ENCODE peak calls at places on chromosomes 7 and 10, in seven cellular contexts. Z is hepatocyte, N is GM23248, P is HCT116, R is mammary epithelial cell, Q is fibroblast of lung, O is astrocyte. F is an unnamed sample.

GRCh38 chr10:13993169-13993568 is 337.6 kb downstream of the FRMD4A start:
- DNase-seq in Z (peak; percentile 28), N (peak; percentile 71), P (no peak), R (peak; percentile 72), Q (peak; percentile 88), O (peak; percentile 85), F (no peak)

GRCh38 chr10:101305241-101306230 is 48.4 kb upstream of the BTRC start:
- DNase-seq in Z (peak; percentile 36), N (no peak), P (no peak), R (no peak), Q (no peak), O (no peak), F (no peak)

GRCh38 chr7:95246935-95247370 is 77.4 kb downstream of the PON1 start:
- DNase-seq in Z (peak; percentile 86), N (peak; percentile 81), P (peak; percentile 54), R (peak; percentile 48), Q (peak; percentile 86), O (peak; percentile 62), F (peak; percentile 47)

GRCh38 chr10:99172130-99172738 is 63.4 kb downstream of the HPSE2 start:
- DNase-seq in Z (peak; percentile 80), N (peak; percentile 85), P (peak; percentile 51), R (peak; percentile 29), Q (peak; percentile 78), O (no peak), F (peak; percentile 0)

GRCh38 chr7:130473877-130474276 is 18.0 kb upstream of the MEST start:
- DNase-seq in Z (no peak), N (no peak), P (no peak), R (no peak), Q (no peak), O (no peak), F (no peak)

GRCh38 chr10:78459639-78460037 is 426.0 kb downstream of the RPS24 start:
- DNase-seq in Z (no peak), N (no peak), P (no peak), R (no peak), Q (no peak), O (no peak), F (no peak)

GRCh38 chr7:105268056-105268455 is 120.7 kb downstream of the SRPK2 start:
- DNase-seq in Z (peak; percentile 21), N (peak; percentile 89), P (no peak), R (peak; percentile 84), Q (peak; percentile 63), O (peak; percentile 83), F (peak; percentile 83)

GRCh38 chr10:129759214-129760002 is 204.7 kb downstream of the EBF3 start:
- DNase-seq in Z (no peak), N (no peak), P (no peak), R (no peak), Q (no peak), O (no peak), F (no peak)

GRCh38 chr7:19117870-19118608 is 603 bp upstream of the TWIST1 start:
- DNase-seq in Z (no peak), N (peak; percentile 85), P (no peak), R (no peak), Q (no peak), O (no peak), F (peak; percentile 26)

GRCh38 chr10:4701016-4701415 is 125.0 kb upstream of the AKR1E2 start:
- DNase-seq in Z (no peak), N (no peak), P (no peak), R (no peak), Q (no peak), O (no peak), F (no peak)

GRCh38 chr7:4006687-4007086 is 675.4 kb upstream of the FOXK1 start:
- DNase-seq in Z (peak; percentile 82), N (no peak), P (no peak), R (peak; percentile 83), Q (no peak), O (no peak), F (no peak)

GRCh38 chr7:139505563-139505962 is 17.9 kb upstream of the CLEC2L start:
- DNase-seq in Z (no peak), N (peak; percentile 37), P (peak; percentile 15), R (no peak), Q (no peak), O (no peak), F (no peak)

GRCh38 chr7:111082351-111082750 is 8.6 kb upstream of the LRRN3 start:
- DNase-seq in Z (no peak), N (peak; percentile 71), P (no peak), R (no peak), Q (no peak), O (peak; percentile 84), F (no peak)

GRCh38 chr10:46520381-46520780 is 36.1 kb downstream of the GPRIN2 start:
- DNase-seq in Z (no peak), N (no peak), P (no peak), R (no peak), Q (no peak), O (no peak), F (no peak)

GRCh38 chr7:76074972-76075370 is 27.1 kb downstream of the MDH2 start:
- DNase-seq in Z (no peak), N (peak; percentile 50), P (no peak), R (no peak), Q (no peak), O (peak; percentile 8), F (no peak)

GRCh38 chr10:27542812-27543211 is 38.7 kb downstream of the RAB18 start:
- DNase-seq in Z (peak; percentile 22), N (peak; percentile 75), P (no peak), R (peak; percentile 6), Q (peak; percentile 60), O (peak; percentile 11), F (no peak)

GRCh38 chr7:93751421-93751820 is 139.1 kb downstream of the TFPI2 start:
- DNase-seq in Z (no peak), N (no peak), P (no peak), R (no peak), Q (no peak), O (no peak), F (no peak)

GRCh38 chr7:48837266-48837665 is 87.1 kb upstream of the CDC14C start:
- DNase-seq in Z (no peak), N (no peak), P (no peak), R (no peak), Q (no peak), O (no peak), F (no peak)

GRCh38 chr10:69577268-69578232 is 4.3 kb upstream of the NEUROG3 start:
- DNase-seq in Z (no peak), N (no peak), P (no peak), R (peak; percentile 42), Q (no peak), O (no peak), F (peak; percentile 26)

GRCh38 chr7:139340037-139340807 is 915 bp upstream of the FMC1 start:
- DNase-seq in Z (peak; percentile 99), N (peak; percentile 99), P (peak; percentile 98), R (peak; percentile 99), Q (peak; percentile 100), O (peak; percentile 98), F (peak; percentile 99)

GRCh38 chr7:108094933-108095710 is 35.0 kb downstream of the LAMB4 start:
- DNase-seq in Z (peak; percentile 79), N (peak; percentile 95), P (no peak), R (peak; percentile 93), Q (peak; percentile 97), O (peak; percentile 96), F (peak; percentile 46)

GRCh38 chr10:89147256-89147655 is 59.9 kb downstream of the CH25H start:
- DNase-seq in Z (no peak), N (peak; percentile 97), P (no peak), R (peak; percentile 92), Q (peak; percentile 70), O (peak; percentile 92), F (no peak)

GRCh38 chr10:72085166-72085565 is 3.2 kb downstream of the SPOCK2 start:
- DNase-seq in Z (no peak), N (no peak), P (no peak), R (no peak), Q (no peak), O (no peak), F (no peak)

GRCh38 chr7:47497367-47498096 is 84.4 kb downstream of the TNS3 start:
- DNase-seq in Z (no peak), N (peak; percentile 33), P (no peak), R (no peak), Q (peak; percentile 35), O (no peak), F (no peak)

DNA sequence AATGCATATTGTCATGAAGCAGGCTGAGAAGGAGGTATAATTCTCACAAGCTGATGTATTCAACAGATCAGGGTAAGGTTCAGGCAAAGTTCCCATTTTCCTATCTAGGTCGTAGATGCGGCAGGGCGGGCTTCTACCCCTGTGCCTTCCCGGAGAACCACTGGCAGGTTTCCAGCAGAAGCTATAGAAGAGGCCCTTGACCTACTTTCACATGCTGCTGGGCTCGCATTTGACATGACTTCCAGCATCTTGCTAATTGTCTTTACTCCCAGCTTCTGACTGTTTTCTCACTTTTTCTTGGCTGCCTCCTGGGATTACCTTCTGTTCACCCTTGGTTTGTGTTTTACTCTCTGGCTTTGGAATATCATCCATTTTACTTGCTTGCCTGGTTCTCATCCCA is 32.6 kb upstream of the ORC5 start:
- DNase-seq in Z (no peak), N (no peak), P (no peak), R (no peak), Q (no peak), O (no peak), F (no peak)
- H3K4me2 ChIP-seq in Z (no peak overlapping the region), N (no peak overlapping the region), P (no peak overlapping the region), R (no peak overlapping the region), Q (no peak overlapping the region), O (no peak overlapping the region), F (no peak overlapping the region)

GRCh38 chr7:155455132-155455693 is 2.7 kb upstream of the EN2 start:
- DNase-seq in Z (no peak), N (no peak), P (no peak), R (no peak), Q (no peak), O (no peak), F (no peak)
- TF ChIP-seq EZH2 in Z (no peak), N (no peak), P (no peak), R (no peak), Q (no peak), O (no peak), F (no peak)

GRCh38 chr7:116985575-116985974 is 32.3 kb downstream of the ST7 start:
- DNase-seq in Z (no peak), N (no peak), P (no peak), R (no peak), Q (no peak), O (no peak), F (no peak)
- H3K4me2 ChIP-seq in Z (no peak overlapping the region), N (no peak overlapping the region), P (no peak overlapping the region), R (no peak overlapping the region), Q (no peak overlapping the region), O (no peak overlapping the region), F (no peak overlapping the region)

GRCh38 chr7:97006146-97006950 is 995 bp downstream of the DLX6 start:
- DNase-seq in Z (peak; percentile 59), N (peak; percentile 53), P (no peak), R (peak; percentile 55), Q (peak; percentile 16), O (peak; percentile 1), F (no peak)
- TF ChIP-seq EZH2 in Z (no peak), N (no peak), P (no peak), R (no peak), Q (peak; percentile 79), O (no peak), F (no peak)

DNA sequence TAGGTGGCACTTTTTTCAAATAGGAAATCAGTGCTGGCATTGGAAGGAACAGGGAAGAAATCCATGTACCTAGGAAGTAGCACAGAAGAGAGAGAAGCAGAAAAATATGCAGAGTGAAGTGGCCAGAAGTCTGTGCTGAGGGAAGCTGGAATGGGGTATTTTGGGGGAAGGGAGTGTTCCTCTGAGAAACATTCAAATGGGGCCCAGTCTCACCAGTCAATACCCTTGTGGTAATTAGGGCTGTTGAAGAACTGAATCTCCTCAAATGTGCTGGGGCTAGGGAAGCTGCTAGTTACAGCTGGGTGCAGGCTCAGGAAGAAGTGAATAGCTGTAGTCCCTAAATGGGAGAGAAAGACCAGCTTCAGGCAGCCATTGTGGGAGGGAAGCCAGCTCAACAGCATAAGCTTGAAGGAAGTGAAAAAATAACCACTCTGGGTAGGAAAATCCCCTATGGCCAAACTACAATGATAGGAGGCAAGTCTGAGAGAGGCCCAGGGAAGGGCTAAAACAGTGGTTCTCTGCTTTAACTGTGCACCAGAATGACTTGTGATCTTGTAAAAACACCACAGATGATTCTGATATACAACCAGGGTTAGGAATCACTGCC is 7.6 kb downstream of the NDST2 start:
- DNase-seq in Z (no peak), N (no peak), P (no peak), R (no peak), Q (no peak), O (no peak), F (no peak)
- H3K4me2 ChIP-seq in Z (no peak overlapping the region), N (no peak overlapping the region), P (no peak overlapping the region), R (no peak overlapping the region), Q (no peak overlapping the region), O (no peak overlapping the region), F (no peak overlapping the region)